ENCODE peak calls at places on chromosome 14, in five cellular contexts. One of them, this sample, is unnamed.

GRCh38 chr14:105865904-105866840 is 339.8 kb downstream of the TMEM121 start:
- DNase-seq in stomach: peak
- DNase-seq in HCT116: no peak
- DNase-seq in ovary: peak
- DNase-seq in suprapubic skin: peak
- DNase-seq in this sample: peak

GRCh38 chr14:69632154-69632553 is 20.8 kb downstream of the SUSD6 start:
- DNase-seq in suprapubic skin: no peak
- DNase-seq in stomach: no peak
- DNase-seq in ovary: no peak
- DNase-seq in HCT116: no peak
- DNase-seq in this sample: no peak

GRCh38 chr14:65282909-65283253 is 129.6 kb upstream of the FUT8 start:
- DNase-seq in HCT116: no peak
- DNase-seq in suprapubic skin: no peak
- DNase-seq in ovary: no peak
- DNase-seq in stomach: no peak
- DNase-seq in this sample: no peak

GRCh38 chr14:22176930-22177329 is 412.1 kb downstream of the DAD1 start:
- DNase-seq in suprapubic skin: no peak
- DNase-seq in HCT116: no peak
- DNase-seq in ovary: no peak
- DNase-seq in stomach: no peak
- DNase-seq in this sample: no peak

GRCh38 chr14:64628940-64629403 is 75.3 kb upstream of the PLEKHG3 start:
- DNase-seq in stomach: no peak
- DNase-seq in HCT116: no peak
- DNase-seq in ovary: no peak
- DNase-seq in suprapubic skin: no peak
- DNase-seq in this sample: no peak

GRCh38 chr14:94612580-94613554 is 676 bp downstream of the SERPINA3 start:
- DNase-seq in suprapubic skin: peak
- DNase-seq in stomach: no peak
- DNase-seq in HCT116: no peak
- DNase-seq in ovary: peak
- DNase-seq in this sample: no peak

GRCh38 chr14:66920196-66920595 is 269.0 kb upstream of the GARIN2 start:
- DNase-seq in stomach: no peak
- DNase-seq in ovary: no peak
- DNase-seq in suprapubic skin: no peak
- DNase-seq in HCT116: no peak
- DNase-seq in this sample: no peak

GRCh38 chr14:99562848-99563748 is 40.9 kb downstream of the CCDC85C start:
- DNase-seq in HCT116: no peak
- DNase-seq in suprapubic skin: no peak
- DNase-seq in ovary: peak
- DNase-seq in stomach: peak
- DNase-seq in this sample: peak

GRCh38 chr14:81303258-81303935 is 82.6 kb upstream of the GTF2A1 start:
- DNase-seq in ovary: no peak
- DNase-seq in suprapubic skin: peak
- DNase-seq in HCT116: peak
- DNase-seq in stomach: peak
- DNase-seq in this sample: no peak

GRCh38 chr14:94696518-94696917 is 73.4 kb downstream of the GSC start:
- DNase-seq in suprapubic skin: no peak
- DNase-seq in ovary: no peak
- DNase-seq in stomach: no peak
- DNase-seq in HCT116: no peak
- DNase-seq in this sample: no peak

GRCh38 chr14:74913986-74914573 is 9.0 kb downstream of the RPS6KL1 start:
- DNase-seq in stomach: peak
- DNase-seq in HCT116: peak
- DNase-seq in suprapubic skin: peak
- DNase-seq in ovary: peak
- DNase-seq in this sample: peak

GRCh38 chr14:70619708-70620107 is 19.3 kb upstream of the MED6 start:
- DNase-seq in HCT116: no peak
- DNase-seq in stomach: no peak
- DNase-seq in ovary: no peak
- DNase-seq in suprapubic skin: no peak
- DNase-seq in this sample: no peak

GRCh38 chr14:73058923-73059311 is 583 bp downstream of the RBM25 start:
- DNase-seq in ovary: no peak
- DNase-seq in stomach: no peak
- DNase-seq in HCT116: no peak
- DNase-seq in suprapubic skin: peak
- DNase-seq in this sample: no peak

GRCh38 chr14:21719841-21720240 is 46.2 kb upstream of the OR4E1 start:
- DNase-seq in suprapubic skin: no peak
- DNase-seq in ovary: no peak
- DNase-seq in HCT116: no peak
- DNase-seq in stomach: no peak
- DNase-seq in this sample: no peak

GRCh38 chr14:33676135-33676566 is 274.7 kb downstream of the EGLN3 start:
- DNase-seq in HCT116: peak
- DNase-seq in suprapubic skin: no peak
- DNase-seq in stomach: no peak
- DNase-seq in ovary: no peak
- DNase-seq in this sample: peak

GRCh38 chr14:52110441-52111086 is 41.7 kb upstream of the NID2 start:
- DNase-seq in stomach: no peak
- DNase-seq in ovary: no peak
- DNase-seq in suprapubic skin: no peak
- DNase-seq in HCT116: no peak
- DNase-seq in this sample: no peak

GRCh38 chr14:24964048-24964447 is 85.9 kb downstream of the STXBP6 start:
- DNase-seq in ovary: no peak
- DNase-seq in stomach: no peak
- DNase-seq in HCT116: no peak
- DNase-seq in suprapubic skin: no peak
- DNase-seq in this sample: no peak

DNA sequence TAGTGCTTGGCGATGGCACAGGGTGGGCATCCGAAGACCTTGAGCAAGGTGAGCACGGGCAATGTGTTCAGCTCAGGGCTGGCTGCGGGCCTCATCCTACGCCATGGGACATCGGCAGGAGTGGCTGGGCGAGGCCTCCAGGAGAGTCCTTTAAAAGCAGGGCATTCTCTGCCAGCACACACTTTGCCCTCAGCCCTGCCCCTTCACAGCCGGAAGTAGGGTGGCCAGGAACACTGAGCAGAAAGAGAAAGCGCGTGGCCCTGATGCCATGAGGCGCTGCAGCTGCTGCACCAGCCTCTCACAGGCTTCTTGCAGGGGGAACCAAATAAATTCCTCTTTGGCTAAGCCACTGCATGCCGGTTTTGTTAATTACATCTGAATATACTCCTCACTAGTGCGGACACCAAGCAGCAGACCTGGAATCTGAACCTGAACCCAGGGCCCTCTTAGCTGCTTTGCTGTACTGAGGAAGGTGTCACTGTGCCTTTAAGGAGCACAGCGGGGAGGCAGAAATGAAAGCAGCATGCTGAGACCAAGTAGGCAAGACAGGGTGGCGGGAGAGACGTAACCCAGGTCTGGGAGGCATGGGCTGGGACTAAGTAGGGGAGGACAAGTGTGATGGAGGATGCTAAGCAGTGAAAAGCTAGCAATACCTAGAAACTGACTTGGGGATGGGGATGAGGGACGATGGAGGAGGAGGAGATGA is 155.2 kb downstream of the TTC7B start:
- DNase-seq in HCT116: no peak
- DNase-seq in ovary: no peak
- DNase-seq in suprapubic skin: no peak
- DNase-seq in stomach: peak
- DNase-seq in this sample: no peak
- H3K27ac ChIP-seq in HCT116: no peak
- H3K27ac ChIP-seq in ovary: no peak
- H3K27ac ChIP-seq in suprapubic skin: no peak
- H3K27ac ChIP-seq in stomach: no peak
- H3K27ac ChIP-seq in this sample: no peak

GRCh38 chr14:59407246-59407615 is 57.9 kb downstream of the GPR135 start:
- DNase-seq in HCT116: no peak
- DNase-seq in suprapubic skin: no peak
- DNase-seq in ovary: no peak
- DNase-seq in stomach: no peak
- DNase-seq in this sample: no peak
- TF ChIP-seq POLR2A in HCT116: no peak
- TF ChIP-seq POLR2A in suprapubic skin: no peak
- TF ChIP-seq POLR2A in ovary: no peak
- TF ChIP-seq POLR2A in stomach: no peak
- TF ChIP-seq POLR2A in this sample: no peak

DNA sequence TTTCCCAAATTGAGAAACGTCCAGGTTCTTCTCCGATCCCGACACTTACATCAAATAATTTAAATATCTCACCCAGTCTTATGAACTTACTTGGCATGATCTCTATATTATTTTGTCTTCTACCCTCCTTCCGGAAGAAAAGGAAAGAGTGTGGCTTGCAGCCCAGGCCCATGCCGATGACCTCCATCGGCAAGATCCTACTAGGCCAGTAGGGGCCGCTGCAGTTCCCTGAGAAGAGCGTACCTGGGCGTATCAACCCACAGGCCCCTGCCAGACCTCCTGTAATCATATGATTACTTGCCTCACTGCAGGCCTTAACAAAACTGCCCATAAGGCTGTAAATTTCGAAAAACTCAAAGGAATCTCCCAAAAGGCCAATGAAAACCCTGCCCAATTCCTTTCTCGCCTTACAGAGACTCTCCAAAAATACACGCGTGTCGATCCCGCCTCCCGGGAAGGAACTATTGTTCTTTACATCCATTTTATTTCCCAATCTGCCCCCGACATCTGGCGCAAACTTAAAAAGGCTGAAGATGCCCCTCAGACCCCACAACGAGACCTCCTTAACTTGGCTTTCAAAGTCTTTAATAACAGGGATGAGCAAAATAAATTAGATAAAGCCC is 69.6 kb downstream of the MOK start:
- DNase-seq in suprapubic skin: no peak
- DNase-seq in HCT116: peak
- DNase-seq in stomach: peak
- DNase-seq in ovary: peak
- DNase-seq in this sample: peak
- H3K27ac ChIP-seq in suprapubic skin: no peak
- H3K27ac ChIP-seq in HCT116: no peak
- H3K27ac ChIP-seq in stomach: no peak
- H3K27ac ChIP-seq in ovary: no peak
- H3K27ac ChIP-seq in this sample: peak

DNA sequence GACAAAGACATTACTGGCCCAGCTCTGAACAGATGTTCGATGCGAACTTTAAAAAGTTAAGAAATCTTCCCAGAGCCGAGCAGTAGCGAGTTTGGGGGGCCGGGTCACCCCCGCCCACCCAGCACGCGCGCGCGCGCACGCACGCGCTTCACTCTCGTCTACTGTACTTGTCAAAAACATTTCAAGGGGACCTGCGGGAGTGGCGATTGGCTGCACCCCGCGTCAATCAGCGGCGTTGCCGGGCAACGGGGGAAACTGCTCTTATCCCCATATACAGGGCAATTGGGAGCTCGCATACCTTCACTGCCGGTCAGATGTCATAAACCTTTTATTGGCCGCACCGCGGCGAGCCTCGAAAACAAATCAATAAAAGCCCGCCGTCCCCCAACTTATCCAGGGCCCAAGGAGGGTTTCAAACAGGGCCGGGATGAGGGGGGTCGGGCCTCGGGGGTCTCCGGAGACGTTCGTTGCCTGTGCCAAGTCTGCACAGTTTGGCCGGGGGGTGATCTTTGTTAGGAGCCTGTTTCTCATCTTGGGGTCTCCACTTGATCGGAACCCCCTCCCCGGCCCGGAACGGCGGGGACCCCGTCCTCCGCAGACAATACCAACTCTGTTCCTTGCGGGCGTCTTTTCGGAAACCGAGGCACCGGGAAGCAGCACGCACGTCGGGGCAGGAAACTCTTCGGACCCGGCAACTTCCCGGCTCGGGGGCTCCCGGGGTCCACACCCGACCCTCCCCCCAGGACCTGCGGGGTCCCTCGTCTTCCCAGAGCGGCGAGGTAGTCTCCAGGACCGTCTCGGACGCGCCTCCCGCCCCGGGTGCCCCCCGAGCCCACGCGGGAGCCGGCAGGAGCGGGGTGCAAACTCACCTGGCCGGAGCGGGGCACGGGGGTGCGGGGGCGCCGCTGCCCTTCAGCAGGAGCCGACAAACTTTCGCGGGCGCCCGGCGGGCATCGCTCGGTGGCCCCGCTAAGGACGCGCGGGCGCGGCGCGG is 734 bp downstream of the FOXN3 start:
- DNase-seq in ovary: peak
- DNase-seq in suprapubic skin: peak
- DNase-seq in HCT116: peak
- DNase-seq in stomach: peak
- DNase-seq in this sample: peak
- TF ChIP-seq POLR2A in ovary: peak
- TF ChIP-seq POLR2A in suprapubic skin: peak
- TF ChIP-seq POLR2A in HCT116: no peak
- TF ChIP-seq POLR2A in stomach: no peak
- TF ChIP-seq POLR2A in this sample: peak

DNA sequence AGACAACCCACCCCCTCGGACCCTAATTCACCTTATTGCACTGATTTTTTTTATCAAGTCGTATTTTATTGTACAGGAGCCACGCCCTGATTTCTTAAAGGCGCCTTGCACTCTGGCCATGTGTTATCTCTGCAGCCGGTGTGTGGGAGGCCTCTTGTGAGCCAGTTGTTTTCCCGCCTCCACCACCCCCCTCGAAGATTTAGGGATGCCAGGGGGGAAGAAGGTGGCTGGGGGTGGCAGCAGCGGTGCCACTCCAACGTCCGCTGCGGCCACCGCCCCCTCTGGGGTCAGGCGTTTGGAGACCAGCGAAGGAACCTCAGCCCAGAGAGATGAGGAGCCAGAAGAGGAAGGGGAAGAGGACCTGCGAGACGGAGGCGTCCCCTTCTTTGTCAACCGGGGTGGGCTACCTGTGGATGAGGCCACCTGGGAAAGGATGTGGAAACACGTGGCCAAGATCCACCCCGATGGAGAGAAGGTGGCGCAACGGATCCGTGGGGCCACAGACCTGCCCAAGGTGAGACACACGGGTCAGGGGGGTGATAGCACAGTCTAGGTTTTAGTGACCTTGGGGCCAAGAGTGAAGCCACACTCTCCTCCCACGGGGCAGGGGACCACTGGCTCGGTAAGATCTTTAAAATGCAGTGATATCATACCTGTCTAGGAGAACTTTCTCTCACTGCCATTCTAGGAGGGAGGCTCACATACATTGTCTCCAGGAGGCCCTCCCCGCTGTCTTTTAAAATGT is 1.5 kb downstream of the VASH1 start:
- DNase-seq in HCT116: no peak
- DNase-seq in ovary: peak
- DNase-seq in suprapubic skin: no peak
- DNase-seq in stomach: no peak
- DNase-seq in this sample: no peak
- H3K27ac ChIP-seq in HCT116: no peak
- H3K27ac ChIP-seq in ovary: no peak
- H3K27ac ChIP-seq in suprapubic skin: no peak
- H3K27ac ChIP-seq in stomach: no peak
- H3K27ac ChIP-seq in this sample: peak